ENCODE peak calls at places on chromosome 13, in nine cellular contexts. V is heart right ventricle; P is mesendoderm; R is CD8-positive, alpha-beta T cell; N is A673; G is upper lobe of right lung; U is neuronal stem cell; Y is left ventricle myocardium inferior; O is astrocyte of the spinal cord. A is an unnamed sample.

GRCh38 chr13:27638521-27638920 is 16.8 kb downstream of the POLR1D start:
- DNase-seq in P (no peak), O (peak; percentile 39), V (no peak), R (no peak), N (no peak), G (no peak), U (no peak), Y (no peak), A (no peak)

GRCh38 chr13:19601749-19602725 is 31.4 kb upstream of the MPHOSPH8 start:
- DNase-seq in N (peak; percentile 60), O (peak; percentile 40), V (peak; percentile 38), U (peak; percentile 40), R (no peak), P (peak; percentile 71), G (peak; percentile 70), Y (peak; percentile 38), A (no peak)

GRCh38 chr13:33496336-33496735 is 210.8 kb upstream of the STARD13 start:
- DNase-seq in P (no peak), G (no peak), R (no peak), Y (no peak), N (no peak), O (no peak), V (no peak), U (no peak), A (no peak)

GRCh38 chr13:44300895-44301638 is 72.6 kb upstream of the SERP2 start:
- DNase-seq in V (no peak), R (no peak), O (peak; percentile 89), N (peak; percentile 40), G (no peak), P (no peak), Y (peak; percentile 53), U (no peak), A (no peak)

GRCh38 chr13:34931572-34931971 is 10.5 kb upstream of the NBEA start:
- DNase-seq in R (no peak), G (no peak), P (no peak), N (no peak), V (no peak), O (no peak), Y (no peak), U (no peak), A (no peak)

GRCh38 chr13:73939071-73939380 is 195.2 kb downstream of the KLF12 start:
- DNase-seq in Y (no peak), G (no peak), V (no peak), U (no peak), P (peak; percentile 24), O (no peak), N (no peak), R (no peak), A (no peak)

GRCh38 chr13:110358381-110358780 is 51.3 kb downstream of the COL4A2 start:
- DNase-seq in Y (no peak), N (no peak), V (no peak), O (no peak), U (no peak), G (no peak), P (no peak), R (no peak), A (no peak)

GRCh38 chr13:75544681-75545333 is 4.8 kb upstream of the UCHL3 start:
- DNase-seq in U (no peak), R (no peak), Y (no peak), O (no peak), G (no peak), V (no peak), N (no peak), P (no peak), A (peak; percentile 99)

GRCh38 chr13:113862191-113862765 is 1.6 kb downstream of the GAS6 start:
- DNase-seq in V (no peak), N (no peak), U (no peak), R (no peak), Y (no peak), G (no peak), O (no peak), P (no peak), A (no peak)
- H3K4me3 ChIP-seq in V (peak overlapping the region; percentile 90), N (no peak overlapping the region), U (no peak overlapping the region), R (no peak overlapping the region), Y (peak overlapping the region; percentile 97), G (peak overlapping the region; percentile 71), O (peak overlapping the region; percentile 71), P (no peak overlapping the region), A (peak overlapping the region; percentile 81)

DNA sequence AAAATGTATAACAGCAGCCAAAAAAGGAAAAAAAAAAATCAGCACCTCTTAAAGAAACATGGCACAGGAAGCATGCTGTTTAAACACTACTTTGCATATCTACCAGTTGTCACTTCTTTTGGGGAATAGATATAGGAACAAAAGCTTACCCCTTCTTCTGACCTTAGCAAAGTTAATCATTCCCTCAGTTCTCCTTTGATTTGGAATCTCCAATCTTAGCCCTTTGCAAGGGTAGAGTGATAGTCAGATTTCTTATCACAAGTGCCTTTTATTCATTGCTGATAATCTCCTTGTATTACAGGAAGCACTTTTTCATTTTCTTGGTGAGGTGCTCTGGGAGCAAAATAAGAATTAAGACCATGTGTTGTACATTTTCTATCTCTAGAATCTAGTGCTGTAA is 1327.6 kb downstream of the OLFM4 start:
- DNase-seq in G (no peak), R (no peak), P (peak; percentile 96), Y (no peak), V (no peak), U (no peak), N (no peak), O (no peak), A (no peak)
- H3K4me3 ChIP-seq in G (no peak overlapping the region), R (no peak overlapping the region), P (no peak overlapping the region), Y (no peak overlapping the region), V (no peak overlapping the region), U (peak overlapping the region; percentile 0), N (no peak overlapping the region), O (no peak overlapping the region), A (no peak overlapping the region)

GRCh38 chr13:40187836-40188591 is 478.4 kb downstream of the FOXO1 start:
- DNase-seq in G (no peak), R (peak; percentile 51), U (no peak), Y (no peak), N (no peak), V (no peak), O (peak; percentile 39), P (no peak), A (no peak)
- H3K4me3 ChIP-seq in G (no peak overlapping the region), R (peak overlapping the region; percentile 42), U (no peak overlapping the region), Y (no peak overlapping the region), N (no peak overlapping the region), V (no peak overlapping the region), O (no peak overlapping the region), P (no peak overlapping the region), A (no peak overlapping the region)

GRCh38 chr13:47671762-47672161 is 329.3 kb downstream of the SUCLA2 start:
- DNase-seq in P (no peak), G (no peak), U (no peak), V (no peak), O (no peak), N (no peak), Y (no peak), R (no peak), A (no peak)
- H3K4me3 ChIP-seq in P (no peak overlapping the region), G (no peak overlapping the region), U (no peak overlapping the region), V (no peak overlapping the region), O (no peak overlapping the region), N (no peak overlapping the region), Y (no peak overlapping the region), R (no peak overlapping the region), A (no peak overlapping the region)

GRCh38 chr13:24008679-24009078 is 111.4 kb upstream of the C1QTNF9B start:
- DNase-seq in V (no peak), O (peak; percentile 2), R (no peak), N (no peak), Y (no peak), P (no peak), G (no peak), U (no peak), A (no peak)
- H3K4me3 ChIP-seq in V (no peak overlapping the region), O (no peak overlapping the region), R (no peak overlapping the region), N (no peak overlapping the region), Y (no peak overlapping the region), P (no peak overlapping the region), G (no peak overlapping the region), U (no peak overlapping the region), A (no peak overlapping the region)

GRCh38 chr13:91326156-91326555 is 21.3 kb upstream of the MIR17HG start:
- DNase-seq in P (no peak), V (no peak), U (no peak), R (no peak), N (no peak), O (no peak), Y (no peak), G (no peak), A (no peak)

GRCh38 chr13:91329736-91330135 is 17.8 kb upstream of the MIR17HG start:
- DNase-seq in V (no peak), U (no peak), Y (no peak), G (no peak), O (no peak), R (no peak), P (no peak), N (no peak), A (no peak)

GRCh38 chr13:91328726-91329125 is 18.8 kb upstream of the MIR17HG start:
- DNase-seq in Y (no peak), G (no peak), U (no peak), V (no peak), N (no peak), O (no peak), R (no peak), P (no peak), A (no peak)

GRCh38 chr13:91331047-91331915 is 16.2 kb upstream of the MIR17HG start:
- DNase-seq in R (no peak), Y (no peak), G (no peak), N (no peak), V (no peak), O (no peak), P (no peak), U (no peak), A (no peak)
- H3K4me3 ChIP-seq in R (no peak overlapping the region), Y (no peak overlapping the region), G (no peak overlapping the region), N (no peak overlapping the region), V (no peak overlapping the region), O (no peak overlapping the region), P (no peak overlapping the region), U (no peak overlapping the region), A (no peak overlapping the region)

DNA sequence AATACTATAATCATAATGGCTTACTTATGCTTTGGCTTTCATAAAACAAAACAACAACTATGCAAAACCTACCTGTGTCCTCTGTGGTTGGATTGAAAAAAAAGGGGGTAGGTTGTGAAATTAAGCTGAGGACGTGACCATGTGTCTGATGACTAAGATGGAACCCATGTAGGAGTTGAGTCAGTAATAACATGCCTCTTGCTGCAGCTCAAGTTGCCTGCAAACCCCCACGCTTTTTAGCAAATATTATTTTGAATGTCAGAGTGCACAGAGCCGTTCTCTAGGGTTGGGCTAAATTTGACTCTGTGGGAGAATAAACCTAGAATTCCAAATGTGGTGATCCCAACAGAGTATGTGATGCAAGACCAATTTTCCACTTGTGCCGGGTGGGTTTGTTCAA is 209.3 kb downstream of the KCNRG start:
- DNase-seq in Y (no peak), U (no peak), O (peak; percentile 24), P (no peak), G (no peak), N (no peak), V (no peak), R (no peak), A (no peak)
- H3K4me3 ChIP-seq in Y (no peak overlapping the region), U (no peak overlapping the region), O (no peak overlapping the region), P (no peak overlapping the region), G (no peak overlapping the region), N (no peak overlapping the region), V (no peak overlapping the region), R (no peak overlapping the region), A (no peak overlapping the region)